ENCODE peak calls at places on chromosomes 5 and 9, in eight cellular contexts. M, B, C, R, Z, E, D and I are unnamed samples.

GRCh38 chr5:66143473-66144073 is 527 bp upstream of the SREK1 start:
- DNase-seq in M (no peak), B (no peak), C (no peak), R (no peak), Z (no peak), E (no peak), D (no peak), I (no peak)

GRCh38 chr9:136265561-136266355 is 20.1 kb upstream of the QSOX2 start:
- DNase-seq in M (peak), B (no peak), C (no peak), R (no peak), Z (no peak), E (no peak), D (no peak), I (no peak)

GRCh38 chr5:39584921-39585320 is 160.1 kb upstream of the DAB2 start:
- DNase-seq in M (no peak), B (no peak), C (no peak), R (no peak), Z (no peak), E (no peak), D (no peak), I (no peak)

GRCh38 chr9:131776473-131776872 is 36.6 kb upstream of the RAPGEF1 start:
- DNase-seq in M (no peak), B (peak), C (peak), R (no peak), Z (no peak), E (no peak), D (no peak), I (no peak)

GRCh38 chr5:81558188-81558587 is 164.3 kb upstream of the ACOT12 start:
- DNase-seq in M (no peak), B (no peak), C (no peak), R (no peak), Z (no peak), E (no peak), D (no peak), I (no peak)

GRCh38 chr5:141992349-141992963 is 20.4 kb downstream of the GNPDA1 start:
- DNase-seq in M (no peak), B (peak), C (no peak), R (peak), Z (peak), E (peak), D (peak), I (no peak)

GRCh38 chr9:89498845-89499480 is 1.1 kb upstream of the SEMA4D start:
- DNase-seq in M (no peak), B (no peak), C (peak), R (no peak), Z (peak), E (peak), D (no peak), I (peak)

GRCh38 chr5:51652980-51653379 is 269.7 kb downstream of the ISL1 start:
- DNase-seq in M (no peak), B (no peak), C (no peak), R (no peak), Z (no peak), E (no peak), D (no peak), I (no peak)

GRCh38 chr5:168317521-168318147 is 26.2 kb downstream of the WWC1 start:
- DNase-seq in M (no peak), B (no peak), C (no peak), R (no peak), Z (peak), E (no peak), D (no peak), I (no peak)

GRCh38 chr5:15499528-15500325 is at the start of gene FBXL7:
- DNase-seq in M (peak), B (peak), C (peak), R (peak), Z (peak), E (peak), D (no peak), I (no peak)

GRCh38 chr9:124800306-124801259 is 23.6 kb downstream of the OLFML2A start:
- DNase-seq in M (no peak), B (no peak), C (peak), R (no peak), Z (no peak), E (peak), D (no peak), I (no peak)
- TF ChIP-seq POLR2AphosphoS5 in M (peak), B (no peak), C (no peak), R (no peak), Z (no peak), E (no peak), D (no peak), I (no peak)

DNA sequence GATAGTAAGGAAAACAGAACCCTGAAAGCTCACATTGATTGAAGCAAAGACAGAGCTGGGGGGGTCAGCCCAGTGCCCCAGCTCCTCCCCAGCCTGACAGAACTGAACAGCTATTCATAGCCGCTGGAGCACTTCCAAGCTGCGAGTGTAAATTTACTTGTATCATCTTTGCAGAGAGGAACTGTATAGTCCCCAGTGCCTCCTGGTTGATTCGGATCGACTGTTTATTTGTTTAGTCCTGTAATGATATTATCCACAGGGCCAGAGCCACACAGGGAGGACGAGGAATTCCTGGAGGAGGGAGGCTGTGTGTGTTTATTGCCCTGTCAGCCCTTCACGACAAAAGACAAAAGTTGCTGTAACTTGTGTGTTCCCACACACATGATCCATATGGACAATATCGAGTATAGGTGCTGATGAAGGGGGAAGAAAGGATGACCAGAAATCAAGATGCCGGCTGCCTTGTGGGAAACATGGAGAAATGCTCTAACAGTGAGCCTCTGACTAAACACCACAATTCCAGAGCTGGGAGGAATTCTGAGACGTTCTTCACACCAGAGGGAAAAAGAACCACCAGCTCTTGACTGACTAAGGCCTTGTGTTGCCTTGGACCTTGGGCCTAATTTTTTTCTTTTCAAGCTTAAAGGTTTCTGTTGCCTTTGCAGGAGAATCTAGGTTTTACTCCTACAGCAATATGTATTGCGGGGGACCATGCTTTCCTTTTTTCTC is 31.1 kb downstream of the FOXD1 start:
- DNase-seq in M (no peak), B (no peak), C (no peak), R (no peak), Z (no peak), E (no peak), D (no peak), I (no peak)
- TF ChIP-seq POLR2AphosphoS5 in M (no peak), B (no peak), C (no peak), R (no peak), Z (no peak), E (no peak), D (no peak), I (no peak)

GRCh38 chr9:82606761-82607382 is 456.1 kb downstream of the RASEF start:
- DNase-seq in M (no peak), B (peak), C (no peak), R (peak), Z (peak), E (peak), D (no peak), I (no peak)
- TF ChIP-seq POLR2AphosphoS5 in M (no peak), B (no peak), C (no peak), R (no peak), Z (no peak), E (no peak), D (no peak), I (no peak)

GRCh38 chr5:150488519-150489357 is 19.2 kb upstream of the NDST1 start:
- DNase-seq in M (no peak), B (no peak), C (no peak), R (peak), Z (peak), E (peak), D (peak), I (no peak)
- TF ChIP-seq POLR2AphosphoS5 in M (peak), B (no peak), C (no peak), R (no peak), Z (peak), E (peak), D (no peak), I (no peak)

DNA sequence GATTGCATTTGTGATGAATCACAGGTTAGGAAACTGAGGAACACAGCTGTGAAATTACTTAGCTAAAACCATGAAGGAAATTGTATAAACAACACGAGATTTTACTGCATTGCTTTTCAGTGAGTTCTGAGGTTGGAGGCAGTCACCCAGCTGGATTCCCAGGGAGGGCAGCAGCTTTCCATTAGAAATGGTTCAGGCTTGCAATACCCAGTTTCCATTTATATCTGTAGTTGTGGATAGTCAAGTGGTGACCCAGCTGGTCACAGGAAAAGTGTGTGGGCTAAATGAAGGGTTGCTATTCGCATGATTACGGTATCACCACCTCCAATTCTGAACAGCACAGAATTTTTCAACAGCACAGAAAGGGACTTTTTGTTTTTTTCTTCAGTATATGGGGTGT is 34.3 kb upstream of the SPATA31D4 start:
- DNase-seq in M (no peak), B (no peak), C (no peak), R (no peak), Z (no peak), E (no peak), D (no peak), I (no peak)
- TF ChIP-seq POLR2AphosphoS5 in M (no peak), B (no peak), C (no peak), R (no peak), Z (no peak), E (no peak), D (no peak), I (no peak)